ENCODE peak calls at places on chromosomes 16 and 17, in five cellular contexts. J, D, C, L and P are unnamed samples.
A peak's percentile ranks its signal among the peaks of the same experiment; 100 is the strongest.

GRCh38 chr17:2547176-2547575 is 35.5 kb upstream of the METTL16 start:
- DNase-seq in J (no peak), D (peak; percentile 48), C (no peak), L (no peak), P (no peak)

GRCh38 chr16:27430512-27430911 is 28.5 kb downstream of the IL21R start:
- DNase-seq in J (no peak), D (no peak), C (peak; percentile 1), L (no peak), P (no peak)

GRCh38 chr16:1884155-1884760 is 12.3 kb upstream of the MEIOB start:
- DNase-seq in J (no peak), D (peak; percentile 21), C (no peak), L (peak; percentile 92), P (no peak)

GRCh38 chr16:70253291-70254094 is 1.8 kb upstream of the EXOSC6 start:
- DNase-seq in J (no peak), D (peak; percentile 57), C (no peak), L (peak; percentile 63), P (peak; percentile 39)

GRCh38 chr17:55852734-55853133 is 101.9 kb downstream of the PCTP start:
- DNase-seq in J (no peak), D (no peak), C (no peak), L (peak; percentile 53), P (peak; percentile 41)

GRCh38 chr17:57915980-57916757 is 39.0 kb downstream of the CUEDC1 start:
- DNase-seq in J (no peak), D (no peak), C (peak; percentile 44), L (no peak), P (no peak)

GRCh38 chr17:67912656-67913055 is 83.6 kb downstream of the C17orf58 start:
- DNase-seq in J (no peak), D (no peak), C (no peak), L (no peak), P (no peak)

GRCh38 chr17:15121426-15121825 is 143.7 kb downstream of the PMP22 start:
- DNase-seq in J (no peak), D (no peak), C (no peak), L (no peak), P (no peak)

GRCh38 chr17:35554668-35555067 is 6.0 kb downstream of the SLFN14 start:
- DNase-seq in J (no peak), D (no peak), C (no peak), L (no peak), P (peak; percentile 44)

GRCh38 chr17:6479626-6480324 is 35.5 kb downstream of the PIMREG start:
- DNase-seq in J (no peak), D (peak; percentile 24), C (no peak), L (no peak), P (no peak)

GRCh38 chr17:47949197-47949759 is 7.9 kb downstream of the PNPO start:
- DNase-seq in J (peak; percentile 90), D (peak; percentile 92), C (peak; percentile 97), L (peak; percentile 85), P (peak; percentile 91)

GRCh38 chr17:47949951-47950350 is 7.7 kb downstream of the PRR15L start:
- DNase-seq in J (no peak), D (no peak), C (no peak), L (no peak), P (peak; percentile 74)

GRCh38 chr17:47953945-47954344 is 3.7 kb downstream of the PRR15L start:
- DNase-seq in J (no peak), D (no peak), C (no peak), L (no peak), P (no peak)

GRCh38 chr17:47950448-47950847 is 7.2 kb downstream of the PRR15L start:
- DNase-seq in J (no peak), D (no peak), C (no peak), L (no peak), P (no peak)

DNA sequence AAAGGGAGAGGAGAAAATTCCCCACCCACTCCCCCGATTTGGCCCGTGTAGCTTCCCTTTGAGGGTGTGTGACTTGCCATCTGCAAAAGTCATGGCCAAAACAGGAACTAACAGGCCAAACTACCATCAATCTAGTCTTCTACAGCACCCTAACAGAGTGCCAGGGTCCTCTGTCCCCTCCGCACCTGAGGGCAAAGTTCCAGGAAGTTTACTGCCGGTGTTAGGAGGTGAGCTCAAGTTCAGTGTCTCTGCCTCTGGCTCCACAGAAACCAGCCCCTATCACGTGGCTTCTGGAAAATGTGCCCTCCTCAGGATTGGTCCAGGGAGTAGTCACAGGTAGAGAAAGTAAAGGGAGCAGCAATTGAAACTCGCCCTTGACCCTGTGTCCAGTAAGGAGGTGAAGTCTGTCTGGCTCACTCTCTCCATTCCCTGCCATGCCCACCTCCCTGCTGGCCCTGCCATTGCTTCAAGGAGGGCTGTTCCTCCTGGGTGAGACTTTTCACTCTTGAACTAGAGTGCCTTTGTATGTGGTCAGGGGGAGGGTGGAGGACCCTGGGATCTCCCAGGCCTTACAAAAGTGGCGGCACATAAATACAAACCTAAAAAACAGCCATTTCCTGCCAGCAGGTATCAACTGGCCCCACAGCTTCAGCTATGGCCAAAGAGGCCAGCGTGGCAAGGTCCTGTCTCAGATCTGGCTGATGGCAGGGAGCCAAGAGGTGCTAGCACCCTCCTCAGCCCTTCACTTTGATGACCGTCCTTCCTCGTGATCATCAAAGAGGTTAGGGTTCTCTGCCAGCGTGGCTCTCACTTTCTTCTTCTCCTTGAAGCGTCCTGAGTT is 5.3 kb downstream of the PRR15L start:
- DNase-seq in J (no peak), D (no peak), C (no peak), L (no peak), P (no peak)
- TF ChIP-seq CTCF in J (no peak), D (no peak), C (no peak), L (no peak), P (no peak)

GRCh38 chr16:19115148-19116021 is 1.6 kb downstream of the ITPRIPL2 start:
- DNase-seq in J (no peak), D (no peak), C (peak; percentile 45), L (no peak), P (no peak)
- H3K4me3 ChIP-seq in J (peak overlapping the region; percentile 69), D (peak overlapping the region; percentile 65), C (peak overlapping the region; percentile 65), L (no peak overlapping the region), P (no peak overlapping the region)

GRCh38 chr16:29862383-29862883 is 593 bp downstream of the CDIPT start:
- DNase-seq in J (no peak), D (no peak), C (no peak), L (no peak), P (peak; percentile 10)
- TF ChIP-seq CTCF in J (no peak), D (peak; percentile 24), C (no peak), L (no peak), P (no peak)

DNA sequence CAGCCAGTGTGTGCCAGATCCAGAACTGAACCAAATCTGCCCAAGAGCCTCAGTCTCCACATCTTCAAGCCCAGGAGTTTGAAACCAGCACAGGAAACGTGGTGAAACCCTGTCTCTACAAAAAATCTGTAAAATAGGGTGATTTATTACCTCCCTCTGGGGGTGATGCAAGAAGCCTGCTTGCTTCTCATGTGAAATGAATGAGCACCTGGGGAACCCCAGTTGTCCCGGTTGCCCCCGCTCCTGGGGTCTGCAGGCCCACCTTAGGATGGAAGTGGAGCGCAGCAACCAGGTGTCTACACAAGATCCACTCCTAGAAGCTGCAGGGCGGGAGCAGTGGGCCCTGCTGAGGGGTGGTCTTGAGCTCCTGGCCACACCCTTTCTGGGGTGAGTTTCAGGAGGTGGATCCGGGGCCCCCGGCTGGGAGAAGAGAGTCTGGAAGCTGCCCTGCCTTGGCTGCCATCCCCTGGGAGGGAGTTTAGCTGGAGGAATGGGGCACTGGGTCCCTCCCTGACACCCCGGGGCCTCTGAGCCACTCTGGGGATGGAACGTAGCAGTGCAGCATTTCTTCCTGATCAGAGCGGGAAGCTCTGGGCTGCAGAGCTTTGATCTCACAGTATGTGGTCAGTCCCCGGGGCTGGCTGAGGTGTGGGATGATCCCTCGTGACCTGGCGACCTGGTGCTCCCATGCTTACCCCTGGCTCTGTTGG is 117.8 kb downstream of the RAB11FIP4 start:
- DNase-seq in J (no peak), D (no peak), C (no peak), L (no peak), P (no peak)
- H3K4me3 ChIP-seq in J (no peak overlapping the region), D (no peak overlapping the region), C (no peak overlapping the region), L (no peak overlapping the region), P (peak overlapping the region; percentile 60)